ENCODE peak calls at places on chromosomes 11 and 22, in ten cellular contexts. One of them, this sample, is unnamed.

GRCh38 chr11:3160252-3161031 is 4.7 kb downstream of the OSBPL5 start:
- DNase-seq in H54: peak
- DNase-seq in K562: no peak
- DNase-seq in tibial nerve: peak
- DNase-seq in suprapubic skin: peak
- DNase-seq in stomach: peak
- DNase-seq in heart left ventricle: peak
- DNase-seq in adrenal gland: peak
- DNase-seq in transverse colon: peak
- DNase-seq in right lobe of liver: peak
- DNase-seq in this sample: peak

GRCh38 chr22:32971252-32971651 is 86.9 kb downstream of the SYN3 start:
- DNase-seq in H54: no peak
- DNase-seq in K562: no peak
- DNase-seq in tibial nerve: no peak
- DNase-seq in suprapubic skin: no peak
- DNase-seq in stomach: no peak
- DNase-seq in heart left ventricle: no peak
- DNase-seq in adrenal gland: no peak
- DNase-seq in transverse colon: no peak
- DNase-seq in right lobe of liver: no peak
- DNase-seq in this sample: no peak

GRCh38 chr22:24176040-24176439 is 5.2 kb upstream of the SUSD2 start:
- DNase-seq in H54: no peak
- DNase-seq in K562: no peak
- DNase-seq in tibial nerve: no peak
- DNase-seq in suprapubic skin: no peak
- DNase-seq in stomach: no peak
- DNase-seq in heart left ventricle: no peak
- DNase-seq in adrenal gland: no peak
- DNase-seq in transverse colon: no peak
- DNase-seq in right lobe of liver: no peak
- DNase-seq in this sample: no peak

GRCh38 chr11:57340228-57340627 is 2.1 kb downstream of the P2RX3 start:
- DNase-seq in H54: no peak
- DNase-seq in K562: peak
- DNase-seq in tibial nerve: no peak
- DNase-seq in suprapubic skin: no peak
- DNase-seq in stomach: no peak
- DNase-seq in heart left ventricle: no peak
- DNase-seq in adrenal gland: no peak
- DNase-seq in transverse colon: no peak
- DNase-seq in right lobe of liver: no peak
- DNase-seq in this sample: no peak

GRCh38 chr11:116180806-116181600 is 591.8 kb downstream of the BUD13 start:
- DNase-seq in H54: no peak
- DNase-seq in K562: no peak
- DNase-seq in tibial nerve: no peak
- DNase-seq in suprapubic skin: peak
- DNase-seq in stomach: no peak
- DNase-seq in heart left ventricle: no peak
- DNase-seq in adrenal gland: no peak
- DNase-seq in transverse colon: no peak
- DNase-seq in right lobe of liver: no peak
- DNase-seq in this sample: no peak

GRCh38 chr22:40313007-40313406 is 33.3 kb upstream of the ADSL start:
- DNase-seq in H54: no peak
- DNase-seq in K562: no peak
- DNase-seq in tibial nerve: no peak
- DNase-seq in suprapubic skin: no peak
- DNase-seq in stomach: no peak
- DNase-seq in heart left ventricle: no peak
- DNase-seq in adrenal gland: peak
- DNase-seq in transverse colon: no peak
- DNase-seq in right lobe of liver: no peak
- DNase-seq in this sample: no peak

GRCh38 chr11:10931761-10932700 is 74.2 kb upstream of the ZBED5 start:
- DNase-seq in H54: peak
- DNase-seq in K562: no peak
- DNase-seq in tibial nerve: no peak
- DNase-seq in suprapubic skin: no peak
- DNase-seq in stomach: no peak
- DNase-seq in heart left ventricle: no peak
- DNase-seq in adrenal gland: no peak
- DNase-seq in transverse colon: peak
- DNase-seq in right lobe of liver: no peak
- DNase-seq in this sample: no peak

GRCh38 chr11:69665669-69666068 is 9.5 kb downstream of the LTO1 start:
- DNase-seq in H54: no peak
- DNase-seq in K562: no peak
- DNase-seq in tibial nerve: no peak
- DNase-seq in suprapubic skin: no peak
- DNase-seq in stomach: no peak
- DNase-seq in heart left ventricle: no peak
- DNase-seq in adrenal gland: no peak
- DNase-seq in transverse colon: no peak
- DNase-seq in right lobe of liver: no peak
- DNase-seq in this sample: no peak

GRCh38 chr11:6402561-6402981 is 12.3 kb downstream of the SMPD1 start:
- DNase-seq in H54: no peak
- DNase-seq in K562: no peak
- DNase-seq in tibial nerve: no peak
- DNase-seq in suprapubic skin: no peak
- DNase-seq in stomach: no peak
- DNase-seq in heart left ventricle: no peak
- DNase-seq in adrenal gland: no peak
- DNase-seq in transverse colon: peak
- DNase-seq in right lobe of liver: no peak
- DNase-seq in this sample: no peak

GRCh38 chr22:42758929-42759629 is 38.4 kb upstream of the A4GALT start:
- DNase-seq in H54: no peak
- DNase-seq in K562: no peak
- DNase-seq in tibial nerve: no peak
- DNase-seq in suprapubic skin: no peak
- DNase-seq in stomach: no peak
- DNase-seq in heart left ventricle: no peak
- DNase-seq in adrenal gland: no peak
- DNase-seq in transverse colon: no peak
- DNase-seq in right lobe of liver: no peak
- DNase-seq in this sample: no peak

GRCh38 chr11:59532620-59533019 is 21.3 kb downstream of the OR4D9 start:
- DNase-seq in H54: no peak
- DNase-seq in K562: no peak
- DNase-seq in tibial nerve: no peak
- DNase-seq in suprapubic skin: no peak
- DNase-seq in stomach: no peak
- DNase-seq in heart left ventricle: no peak
- DNase-seq in adrenal gland: no peak
- DNase-seq in transverse colon: no peak
- DNase-seq in right lobe of liver: no peak
- DNase-seq in this sample: no peak

GRCh38 chr11:131331546-131331945 is 38.9 kb upstream of the NTM start:
- DNase-seq in H54: no peak
- DNase-seq in K562: no peak
- DNase-seq in tibial nerve: no peak
- DNase-seq in suprapubic skin: no peak
- DNase-seq in stomach: no peak
- DNase-seq in heart left ventricle: no peak
- DNase-seq in adrenal gland: no peak
- DNase-seq in transverse colon: no peak
- DNase-seq in right lobe of liver: no peak
- DNase-seq in this sample: no peak

GRCh38 chr11:24513837-24514594 is 17.2 kb downstream of the LUZP2 start:
- DNase-seq in H54: no peak
- DNase-seq in K562: no peak
- DNase-seq in tibial nerve: no peak
- DNase-seq in suprapubic skin: no peak
- DNase-seq in stomach: no peak
- DNase-seq in heart left ventricle: no peak
- DNase-seq in adrenal gland: no peak
- DNase-seq in transverse colon: no peak
- DNase-seq in right lobe of liver: no peak
- DNase-seq in this sample: no peak

GRCh38 chr11:45025716-45026492 is 75.2 kb upstream of the TP53I11 start:
- DNase-seq in H54: no peak
- DNase-seq in K562: no peak
- DNase-seq in tibial nerve: no peak
- DNase-seq in suprapubic skin: peak
- DNase-seq in stomach: no peak
- DNase-seq in heart left ventricle: peak
- DNase-seq in adrenal gland: peak
- DNase-seq in transverse colon: peak
- DNase-seq in right lobe of liver: peak
- DNase-seq in this sample: peak

GRCh38 chr11:69461272-69461962 is 20.0 kb upstream of the LINC01488 start:
- DNase-seq in H54: no peak
- DNase-seq in K562: no peak
- DNase-seq in tibial nerve: no peak
- DNase-seq in suprapubic skin: no peak
- DNase-seq in stomach: no peak
- DNase-seq in heart left ventricle: no peak
- DNase-seq in adrenal gland: no peak
- DNase-seq in transverse colon: no peak
- DNase-seq in right lobe of liver: peak
- DNase-seq in this sample: no peak

GRCh38 chr11:1220941-1221721 is 1.7 kb upstream of the MUC5B start:
- DNase-seq in H54: no peak
- DNase-seq in K562: no peak
- DNase-seq in tibial nerve: no peak
- DNase-seq in suprapubic skin: peak
- DNase-seq in stomach: no peak
- DNase-seq in heart left ventricle: peak
- DNase-seq in adrenal gland: no peak
- DNase-seq in transverse colon: peak
- DNase-seq in right lobe of liver: peak
- DNase-seq in this sample: no peak

DNA sequence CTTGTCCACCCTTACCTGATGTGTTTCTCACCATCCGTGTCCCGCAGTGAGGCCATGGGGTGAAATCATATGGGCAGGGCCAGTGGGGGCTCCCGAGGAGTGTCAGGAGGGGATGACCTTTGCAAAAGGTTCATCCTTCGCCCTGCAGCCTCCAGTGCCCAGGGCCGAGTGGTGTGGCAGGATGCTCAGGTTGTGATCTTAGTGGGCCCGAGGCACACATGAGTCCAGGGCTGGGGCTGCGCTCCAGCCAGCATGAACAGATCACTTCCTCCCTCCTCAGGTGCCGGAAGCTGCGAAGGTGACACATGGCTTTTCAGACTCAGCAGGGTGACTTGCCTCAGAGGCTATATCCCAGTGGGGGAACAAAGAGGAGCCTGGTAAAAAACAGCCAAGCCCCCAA is 2.8 kb upstream of the FKBP2 start:
- DNase-seq in H54: no peak
- DNase-seq in K562: no peak
- DNase-seq in tibial nerve: no peak
- DNase-seq in suprapubic skin: no peak
- DNase-seq in stomach: no peak
- DNase-seq in heart left ventricle: no peak
- DNase-seq in adrenal gland: no peak
- DNase-seq in transverse colon: peak
- DNase-seq in right lobe of liver: peak
- DNase-seq in this sample: no peak
- TF ChIP-seq POLR2A in H54: no peak
- TF ChIP-seq POLR2A in K562: no peak
- TF ChIP-seq POLR2A in tibial nerve: no peak
- TF ChIP-seq POLR2A in suprapubic skin: no peak
- TF ChIP-seq POLR2A in stomach: no peak
- TF ChIP-seq POLR2A in heart left ventricle: no peak
- TF ChIP-seq POLR2A in adrenal gland: no peak
- TF ChIP-seq POLR2A in transverse colon: no peak
- TF ChIP-seq POLR2A in right lobe of liver: no peak
- TF ChIP-seq POLR2A in this sample: no peak

DNA sequence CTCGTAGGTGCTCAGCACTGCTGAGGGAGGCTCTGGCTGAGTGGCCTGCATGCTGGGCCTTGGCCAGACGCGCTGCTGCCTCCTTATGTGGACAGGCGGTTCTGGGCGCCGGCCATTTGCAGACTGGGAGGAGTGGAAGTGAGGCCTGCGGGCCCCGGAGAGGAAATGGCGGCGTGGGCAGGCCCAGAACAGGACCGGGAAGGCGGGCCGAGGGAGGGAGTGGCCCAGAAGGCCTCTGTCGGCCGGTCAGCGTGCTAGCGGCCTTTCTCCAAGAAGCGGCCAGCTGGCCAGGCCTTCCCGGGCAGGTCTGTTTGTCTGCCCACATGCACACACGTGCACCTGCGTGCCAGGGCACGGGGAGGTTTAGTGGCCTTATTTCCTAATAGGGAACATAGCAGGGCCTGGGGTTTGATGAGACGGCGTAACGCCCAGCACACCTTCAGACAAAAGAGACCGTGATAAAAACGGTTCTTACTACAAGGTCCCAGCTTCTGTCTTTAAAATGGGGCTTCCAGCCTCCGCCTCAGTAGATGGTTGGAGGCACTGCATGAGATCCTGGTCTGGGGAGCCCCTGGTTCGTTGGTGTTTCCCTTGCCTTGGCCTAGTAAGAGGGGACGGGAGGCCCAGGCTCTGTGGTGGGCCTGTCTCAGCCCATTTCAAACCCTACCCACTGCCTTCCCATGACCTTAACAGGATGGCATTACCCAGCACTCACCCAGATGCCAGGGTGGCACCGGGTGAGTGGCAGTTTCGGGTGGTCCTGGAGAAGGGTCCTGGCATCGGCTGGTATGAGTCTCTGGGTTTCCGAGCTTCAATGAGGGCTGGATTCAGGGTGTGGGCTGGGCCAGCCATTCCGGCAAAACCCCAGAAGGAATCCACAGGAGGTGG is 65.1 kb upstream of the PPARA start:
- DNase-seq in H54: no peak
- DNase-seq in K562: peak
- DNase-seq in tibial nerve: peak
- DNase-seq in suprapubic skin: peak
- DNase-seq in stomach: peak
- DNase-seq in heart left ventricle: peak
- DNase-seq in adrenal gland: peak
- DNase-seq in transverse colon: peak
- DNase-seq in right lobe of liver: peak
- DNase-seq in this sample: peak
- TF ChIP-seq POLR2A in H54: peak
- TF ChIP-seq POLR2A in K562: peak
- TF ChIP-seq POLR2A in tibial nerve: peak
- TF ChIP-seq POLR2A in suprapubic skin: peak
- TF ChIP-seq POLR2A in stomach: no peak
- TF ChIP-seq POLR2A in heart left ventricle: no peak
- TF ChIP-seq POLR2A in adrenal gland: no peak
- TF ChIP-seq POLR2A in transverse colon: no peak
- TF ChIP-seq POLR2A in right lobe of liver: peak
- TF ChIP-seq POLR2A in this sample: peak

GRCh38 chr22:50074551-50075042 is 10.6 kb downstream of the MLC1 start:
- DNase-seq in H54: no peak
- DNase-seq in K562: no peak
- DNase-seq in tibial nerve: no peak
- DNase-seq in suprapubic skin: no peak
- DNase-seq in stomach: peak
- DNase-seq in heart left ventricle: no peak
- DNase-seq in adrenal gland: no peak
- DNase-seq in transverse colon: peak
- DNase-seq in right lobe of liver: no peak
- DNase-seq in this sample: no peak
- TF ChIP-seq POLR2A in H54: no peak
- TF ChIP-seq POLR2A in K562: no peak
- TF ChIP-seq POLR2A in tibial nerve: no peak
- TF ChIP-seq POLR2A in suprapubic skin: no peak
- TF ChIP-seq POLR2A in stomach: no peak
- TF ChIP-seq POLR2A in heart left ventricle: no peak
- TF ChIP-seq POLR2A in adrenal gland: no peak
- TF ChIP-seq POLR2A in transverse colon: no peak
- TF ChIP-seq POLR2A in right lobe of liver: no peak
- TF ChIP-seq POLR2A in this sample: no peak

GRCh38 chr11:119205574-119206511 is at the start of gene CBL:
- DNase-seq in H54: peak
- DNase-seq in K562: peak
- DNase-seq in tibial nerve: peak
- DNase-seq in suprapubic skin: peak
- DNase-seq in stomach: peak
- DNase-seq in heart left ventricle: peak
- DNase-seq in adrenal gland: peak
- DNase-seq in transverse colon: peak
- DNase-seq in right lobe of liver: peak
- DNase-seq in this sample: peak
- TF ChIP-seq POLR2A in H54: no peak
- TF ChIP-seq POLR2A in K562: peak
- TF ChIP-seq POLR2A in tibial nerve: peak
- TF ChIP-seq POLR2A in suprapubic skin: no peak
- TF ChIP-seq POLR2A in stomach: no peak
- TF ChIP-seq POLR2A in heart left ventricle: no peak
- TF ChIP-seq POLR2A in adrenal gland: peak
- TF ChIP-seq POLR2A in transverse colon: peak
- TF ChIP-seq POLR2A in right lobe of liver: peak
- TF ChIP-seq POLR2A in this sample: peak